ENCODE peak calls at places on chromosomes 7 and 10, in eight cellular contexts. F is progenitor cell of endocrine pancreas, L is RWPE1, B is spleen, S is cardiac fibroblast, N is fibroblast of mammary gland, V is foreskin fibroblast, P is lower lobe of right lung. A is an unnamed sample.

GRCh38 chr7:1977876-1978441 is 254.8 kb downstream of the MAD1L1 start:
- DNase-seq in P (peak), V (no peak), L (no peak), B (peak), F (no peak), S (no peak), N (no peak), A (no peak)

GRCh38 chr7:71303566-71303965 is 171.6 kb downstream of the GALNT17 start:
- DNase-seq in S (no peak), L (no peak), V (no peak), N (peak), B (no peak), F (no peak), P (no peak), A (no peak)

GRCh38 chr7:901388-902154 is 25.2 kb downstream of the GET4 start:
- DNase-seq in V (peak), L (peak), S (peak), B (peak), F (no peak), N (peak), P (peak), A (peak)

GRCh38 chr7:27130540-27131389 is at the start of gene HOXA4:
- DNase-seq in B (peak), N (peak), P (peak), V (peak), F (peak), L (peak), S (peak), A (peak)

GRCh38 chr10:50552771-50553535 is 70.8 kb downstream of the SGMS1 start:
- DNase-seq in V (peak), B (no peak), N (peak), S (peak), F (no peak), L (no peak), P (no peak), A (peak)

GRCh38 chr10:93288679-93289634 is 193.2 kb downstream of the MYOF start:
- DNase-seq in B (no peak), N (peak), F (peak), S (peak), L (peak), P (peak), V (peak), A (peak)

GRCh38 chr10:34711500-34711899 is 103.6 kb downstream of the PARD3 start:
- DNase-seq in N (no peak), B (no peak), F (no peak), V (no peak), L (no peak), S (peak), P (no peak), A (no peak)

GRCh38 chr10:84511106-84511505 is 182.7 kb downstream of the CCSER2 start:
- DNase-seq in B (no peak), S (no peak), V (no peak), L (no peak), P (no peak), N (no peak), F (no peak), A (no peak)

GRCh38 chr7:29854257-29854938 is 48.1 kb downstream of the WIPF3 start:
- DNase-seq in P (no peak), L (no peak), V (peak), F (no peak), B (no peak), S (peak), N (peak), A (no peak)

GRCh38 chr10:26879744-26880143 is 19.0 kb upstream of the ABI1 start:
- DNase-seq in N (no peak), V (no peak), L (no peak), B (no peak), F (no peak), S (no peak), P (peak), A (no peak)

GRCh38 chr10:101493249-101493648 is 94.8 kb downstream of the POLL start:
- DNase-seq in B (no peak), N (no peak), P (no peak), F (no peak), V (no peak), L (no peak), S (no peak), A (no peak)

GRCh38 chr7:105787071-105787470 is 89.3 kb downstream of the ATXN7L1 start:
- DNase-seq in S (no peak), P (no peak), L (peak), F (no peak), V (no peak), B (peak), N (no peak), A (no peak)

GRCh38 chr10:90007226-90007625 is 305.8 kb downstream of the KIF20B start:
- DNase-seq in L (peak), V (peak), S (peak), B (no peak), F (no peak), N (peak), P (no peak), A (no peak)

GRCh38 chr10:60955957-60956425 is 12.0 kb upstream of the RHOBTB1 start:
- DNase-seq in P (no peak), F (no peak), N (peak), L (peak), S (peak), V (peak), B (no peak), A (no peak)

GRCh38 chr10:29896053-29896452 is 163.3 kb downstream of the JCAD start:
- DNase-seq in P (no peak), L (no peak), S (peak), V (peak), F (no peak), N (peak), B (no peak), A (no peak)

GRCh38 chr10:76197293-76197692 is 765.9 kb downstream of the LRMDA start:
- DNase-seq in P (no peak), N (no peak), B (no peak), F (no peak), L (no peak), S (no peak), V (peak), A (no peak)

GRCh38 chr10:71222541-71223364 is 10.4 kb downstream of the UNC5B start:
- DNase-seq in S (no peak), P (no peak), L (no peak), F (no peak), N (peak), B (peak), V (peak), A (no peak)

GRCh38 chr7:157483515-157483914 is 146.7 kb downstream of the DNAJB6 start:
- DNase-seq in S (no peak), V (no peak), P (no peak), L (no peak), N (no peak), F (no peak), B (peak), A (no peak)

GRCh38 chr10:98435178-98435577 is 11.6 kb downstream of the HPS1 start:
- DNase-seq in S (no peak), V (no peak), L (no peak), B (no peak), N (no peak), P (no peak), F (no peak), A (no peak)

GRCh38 chr10:87660484-87661133 is 931 bp downstream of the PAPSS2 start:
- DNase-seq in V (peak), B (no peak), F (no peak), S (peak), P (no peak), N (peak), L (no peak), A (no peak)

GRCh38 chr7:115851291-115851690 is 179.3 kb downstream of the TFEC start:
- DNase-seq in N (peak), F (no peak), P (no peak), B (no peak), V (peak), S (peak), L (no peak), A (no peak)

GRCh38 chr7:141989996-141990395 is 5.7 kb upstream of the MGAM start:
- DNase-seq in B (no peak), F (no peak), N (no peak), L (no peak), V (no peak), P (no peak), S (no peak), A (no peak)

GRCh38 chr10:112526130-112526529 is 79.1 kb downstream of the VTI1A start:
- DNase-seq in V (no peak), B (no peak), S (no peak), P (no peak), N (peak), F (no peak), L (peak), A (no peak)
- TF ChIP-seq CTCF in V (no peak), B (no peak), S (no peak), P (no peak), N (no peak), F (no peak), L (no peak), A (no peak)

DNA sequence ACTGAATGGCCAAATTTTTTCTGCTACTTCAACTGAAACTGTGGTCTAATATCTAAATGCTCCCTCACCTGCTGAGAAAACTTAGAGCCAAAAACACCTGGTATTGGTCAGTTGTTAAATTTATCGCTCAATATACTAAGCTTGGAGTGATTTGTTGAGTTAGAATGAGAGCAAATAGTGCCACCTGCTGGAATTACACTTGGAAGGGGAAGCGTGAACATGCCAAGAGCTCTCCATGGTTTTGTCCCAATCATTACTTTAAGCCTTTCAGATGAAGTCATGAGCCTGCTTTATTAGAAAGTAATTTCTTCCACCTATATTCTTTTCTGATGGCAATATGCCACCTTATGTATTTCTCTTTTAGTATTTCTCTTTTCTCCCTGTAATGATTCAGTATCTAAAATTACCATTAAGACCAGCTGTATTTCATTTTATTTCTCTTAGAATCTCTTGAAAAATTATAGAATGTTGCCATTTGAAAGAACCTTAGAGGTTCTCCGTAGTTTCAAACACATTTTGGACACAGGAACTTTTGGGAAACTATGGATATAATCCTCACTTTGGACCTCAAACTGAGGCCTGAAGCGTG is 447.8 kb upstream of the C7orf33 start:
- DNase-seq in B (no peak), P (no peak), F (peak), N (peak), S (peak), V (peak), L (no peak), A (peak)
- TF ChIP-seq CTCF in B (no peak), P (peak), F (peak), N (peak), S (peak), V (peak), L (peak), A (peak)

DNA sequence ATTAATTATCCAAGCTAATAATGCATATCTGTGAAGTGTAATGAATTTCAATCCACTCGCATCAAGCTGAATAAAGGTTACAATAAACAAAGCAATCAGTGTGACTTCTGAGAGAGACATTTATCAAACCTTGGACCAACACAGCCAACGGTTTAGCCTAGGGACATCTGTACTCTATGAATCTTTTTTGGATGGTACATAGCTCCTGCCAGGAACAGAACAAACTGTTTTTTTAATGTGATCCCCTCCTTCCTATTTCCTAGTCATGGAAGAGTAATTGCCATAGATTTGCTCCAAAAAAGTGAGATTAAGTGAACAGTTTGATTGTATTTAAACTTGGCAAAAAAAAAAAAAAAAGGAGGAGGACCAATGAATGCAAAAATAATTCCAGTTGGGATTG is 11.2 kb upstream of the NRCAM start:
- DNase-seq in S (no peak), L (no peak), B (no peak), V (no peak), F (no peak), N (no peak), P (no peak), A (no peak)
- TF ChIP-seq CTCF in S (no peak), L (no peak), B (no peak), V (no peak), F (no peak), N (no peak), P (no peak), A (no peak)

GRCh38 chr10:59290448-59290847 is 71.9 kb downstream of the FAM13C start:
- DNase-seq in F (no peak), V (no peak), B (no peak), P (no peak), L (no peak), S (no peak), N (no peak), A (no peak)
- TF ChIP-seq CTCF in F (no peak), V (no peak), B (no peak), P (no peak), L (no peak), S (no peak), N (peak), A (no peak)

GRCh38 chr10:33155720-33156638 is 178.5 kb downstream of the NRP1 start:
- DNase-seq in B (no peak), P (no peak), V (peak), F (no peak), N (peak), L (peak), S (peak), A (no peak)
- TF ChIP-seq CTCF in B (peak), P (peak), V (peak), F (peak), N (peak), L (no peak), S (peak), A (peak)

GRCh38 chr10:99854860-99855259 is 72.4 kb downstream of the ABCC2 start:
- DNase-seq in V (peak), S (peak), B (no peak), L (no peak), P (no peak), N (peak), F (no peak), A (peak)
- TF ChIP-seq CTCF in V (peak), S (peak), B (no peak), L (no peak), P (peak), N (peak), F (peak), A (peak)

A was measured in nephron progenitor cell.